ENCODE peak calls at places on chromosomes 12 and 14, in five cellular contexts. A is endothelial cell of umbilical vein, Z is suprapubic skin, R is upper lobe of left lung, X is GM12878. N is an unnamed sample.

GRCh38 chr14:104132981-104133380 is 5.4 kb upstream of the KIF26A start:
- DNase-seq in A (no peak), Z (no peak), R (peak), X (no peak), N (no peak)

GRCh38 chr12:95848575-95849388 is 10.0 kb upstream of the SNRPF start:
- DNase-seq in A (peak), Z (no peak), R (no peak), X (no peak), N (peak)

GRCh38 chr12:59715434-59715833 is 119.6 kb downstream of the SLC16A7 start:
- DNase-seq in A (no peak), Z (no peak), R (no peak), X (no peak), N (no peak)

GRCh38 chr12:12376636-12377448 is 20.0 kb downstream of the BORCS5 start:
- DNase-seq in A (peak), Z (no peak), R (no peak), X (peak), N (peak)

GRCh38 chr12:105561981-105562726 is 231.7 kb downstream of the C12orf75 start:
- DNase-seq in A (peak), Z (no peak), R (no peak), X (no peak), N (peak)

GRCh38 chr14:74645735-74646134 is 33.7 kb upstream of the LTBP2 start:
- DNase-seq in A (no peak), Z (no peak), R (no peak), X (no peak), N (no peak)

GRCh38 chr12:538731-539539 is 79.2 kb downstream of the B4GALNT3 start:
- DNase-seq in A (peak), Z (no peak), R (no peak), X (no peak), N (peak)

GRCh38 chr12:2498961-2499500 is 295.7 kb upstream of the FKBP4 start:
- DNase-seq in A (no peak), Z (no peak), R (no peak), X (no peak), N (no peak)

GRCh38 chr14:44316647-44317432 is 190.2 kb downstream of the FSCB start:
- DNase-seq in A (peak), Z (no peak), R (no peak), X (no peak), N (no peak)

GRCh38 chr12:76276499-76277151 is 71.6 kb downstream of the BBS10 start:
- DNase-seq in A (no peak), Z (no peak), R (no peak), X (no peak), N (no peak)

GRCh38 chr14:98704441-98704840 is 567.6 kb downstream of the BCL11B start:
- DNase-seq in A (no peak), Z (no peak), R (no peak), X (no peak), N (no peak)

GRCh38 chr12:71014180-71014785 is 93.7 kb upstream of the PTPRR start:
- DNase-seq in A (peak), Z (no peak), R (no peak), X (no peak), N (no peak)

GRCh38 chr14:51479584-51480305 is 172.0 kb upstream of the FRMD6 start:
- DNase-seq in A (no peak), Z (no peak), R (no peak), X (peak), N (no peak)

GRCh38 chr14:36655054-36655381 is 6.6 kb upstream of the PAX9 start:
- DNase-seq in A (no peak), Z (no peak), R (no peak), X (no peak), N (no peak)

GRCh38 chr12:116143883-116144266 is 133.6 kb downstream of the MED13L start:
- DNase-seq in A (no peak), Z (no peak), R (no peak), X (no peak), N (no peak)

GRCh38 chr12:42428850-42429249 is 102.9 kb downstream of the PPHLN1 start:
- DNase-seq in A (no peak), Z (no peak), R (no peak), X (no peak), N (no peak)

GRCh38 chr12:125284945-125285344 is 219.7 kb downstream of the AACS start:
- DNase-seq in A (no peak), Z (no peak), R (no peak), X (no peak), N (no peak)

GRCh38 chr14:52961060-52961639 is 10.3 kb upstream of the FERMT2 start:
- DNase-seq in A (peak), Z (no peak), R (peak), X (peak), N (peak)

GRCh38 chr12:52585951-52586350 is 12.3 kb upstream of the KRT74 start:
- DNase-seq in A (no peak), Z (no peak), R (no peak), X (no peak), N (no peak)

GRCh38 chr14:64811676-64812075 is 68.0 kb downstream of the SPTB start:
- DNase-seq in A (peak), Z (no peak), R (no peak), X (no peak), N (no peak)

GRCh38 chr12:95674088-95674595 is 116.4 kb downstream of the NTN4 start:
- DNase-seq in A (peak), Z (no peak), R (no peak), X (no peak), N (no peak)

GRCh38 chr12:51391047-51391837 is at the start of gene GALNT6:
- DNase-seq in A (peak), Z (peak), R (peak), X (no peak), N (peak)

GRCh38 chr12:26469801-26470200 is 274.4 kb downstream of the SSPN start:
- DNase-seq in A (no peak), Z (no peak), R (no peak), X (no peak), N (no peak)

GRCh38 chr12:48305190-48305589 is 45.5 kb downstream of the ZNF641 start:
- DNase-seq in A (no peak), Z (no peak), R (no peak), X (no peak), N (no peak)

GRCh38 chr14:42532194-42532593 is 925.5 kb downstream of the LRFN5 start:
- DNase-seq in A (no peak), Z (no peak), R (no peak), X (no peak), N (no peak)

GRCh38 chr14:42533476-42533875 is 926.8 kb downstream of the LRFN5 start:
- DNase-seq in A (no peak), Z (no peak), R (no peak), X (no peak), N (no peak)

DNA sequence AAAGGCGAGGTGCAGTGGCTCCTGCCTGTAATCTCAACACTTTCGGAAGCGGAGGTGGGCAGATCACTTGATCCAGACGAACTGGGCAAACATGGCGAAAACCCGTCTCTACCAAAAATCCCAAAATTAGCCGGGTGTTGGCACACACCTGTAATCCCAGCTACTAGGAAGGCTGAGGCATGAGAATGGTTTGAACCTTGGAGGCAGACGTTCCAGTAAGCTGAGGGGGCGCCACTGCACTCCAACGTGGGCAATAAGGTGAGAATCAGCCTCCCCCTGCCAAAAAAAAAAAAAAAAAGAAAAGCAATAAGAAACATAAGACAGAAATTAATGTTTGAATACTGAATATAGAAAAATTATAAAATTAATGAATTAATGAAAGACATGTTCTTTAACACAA is 928.7 kb downstream of the LRFN5 start:
- DNase-seq in A (no peak), Z (no peak), R (no peak), X (no peak), N (no peak)
- TF ChIP-seq CTCF in A (no peak), Z (no peak), R (no peak), X (no peak), N (no peak)

GRCh38 chr12:108516511-108517275 is 1.6 kb downstream of the FICD start:
- DNase-seq in A (peak), Z (no peak), R (peak), X (no peak), N (no peak)
- TF ChIP-seq POLR2AphosphoS5 in A (no peak), Z (no peak), R (no peak), X (no peak), N (no peak)

GRCh38 chr14:103091883-103092222 is 2.7 kb upstream of the EXOC3L4 start:
- DNase-seq in A (no peak), Z (no peak), R (no peak), X (no peak), N (no peak)
- H3K27ac ChIP-seq in A (no peak), Z (no peak), R (peak), X (no peak), N (no peak)

GRCh38 chr14:21704340-21704737 is 30.7 kb upstream of the OR4E1 start:
- DNase-seq in A (no peak), Z (no peak), R (no peak), X (no peak), N (no peak)
- TF ChIP-seq CTCF in A (no peak), Z (no peak), R (no peak), X (no peak), N (no peak)

DNA sequence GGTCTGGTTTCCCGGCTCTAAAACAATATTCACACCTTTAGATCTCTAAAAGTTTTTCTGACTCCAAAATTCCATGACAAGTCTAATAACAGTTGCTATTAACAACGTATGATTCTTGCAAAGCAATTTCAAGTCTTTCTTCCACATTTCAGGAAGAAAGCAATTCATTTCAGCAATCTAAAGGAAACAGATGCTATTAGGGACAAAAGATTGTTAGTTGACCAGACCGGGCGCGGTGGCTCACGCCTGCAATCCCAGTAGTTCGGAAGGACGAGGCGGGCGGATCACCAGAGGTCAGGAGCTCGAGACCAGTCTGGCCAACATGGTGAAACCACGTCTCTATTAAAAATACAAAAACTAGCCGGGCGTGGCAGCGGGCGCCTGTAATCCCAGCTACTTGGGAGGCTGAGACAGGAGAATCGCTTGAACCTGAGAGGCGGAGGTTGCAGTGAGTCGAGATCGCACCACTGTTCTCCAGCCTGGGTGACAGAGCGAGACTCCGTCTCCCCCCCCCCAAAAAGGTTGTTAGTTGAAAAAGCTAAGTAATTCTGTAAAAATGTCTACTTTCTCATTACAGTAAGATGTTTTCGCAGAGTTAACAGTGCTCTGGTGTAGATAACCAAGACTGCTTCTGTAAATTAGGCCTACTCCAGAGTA is 1.3 kb downstream of the BTBD7 start:
- DNase-seq in A (peak), Z (no peak), R (peak), X (no peak), N (no peak)
- TF ChIP-seq POLR2AphosphoS5 in A (peak), Z (no peak), R (no peak), X (no peak), N (no peak)

GRCh38 chr14:28760431-28760996 is 6.1 kb upstream of the FOXG1 start:
- DNase-seq in A (no peak), Z (no peak), R (no peak), X (no peak), N (no peak)
- H3K27ac ChIP-seq in A (no peak), Z (no peak), R (no peak), X (no peak), N (no peak)

GRCh38 chr12:108967869-108968540 is 52.9 kb downstream of the SVOP start:
- DNase-seq in A (no peak), Z (no peak), R (no peak), X (no peak), N (no peak)
- TF ChIP-seq CTCF in A (peak), Z (no peak), R (no peak), X (peak), N (no peak)

DNA sequence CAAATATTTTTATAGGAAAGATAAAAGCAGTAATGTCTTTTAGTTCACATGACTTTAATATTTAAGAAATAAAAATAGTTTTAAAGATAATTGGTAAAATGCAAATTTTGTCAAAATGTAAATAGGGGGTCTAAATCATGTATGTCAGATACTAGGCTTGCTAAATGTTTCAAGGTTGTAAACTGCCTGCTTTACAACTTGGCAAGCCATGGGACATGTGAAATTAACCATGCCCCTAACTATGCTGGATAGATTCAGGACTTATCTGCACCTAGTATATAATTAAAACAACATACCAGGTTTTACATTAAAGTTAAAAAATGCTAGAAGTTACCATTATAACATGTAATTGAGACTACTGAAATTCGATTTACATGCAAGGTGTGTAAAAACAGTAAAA is 537.3 kb upstream of the MIS18BP1 start:
- DNase-seq in A (no peak), Z (no peak), R (no peak), X (no peak), N (no peak)
- TF ChIP-seq POLR2AphosphoS5 in A (no peak), Z (no peak), R (no peak), X (no peak), N (no peak)

DNA sequence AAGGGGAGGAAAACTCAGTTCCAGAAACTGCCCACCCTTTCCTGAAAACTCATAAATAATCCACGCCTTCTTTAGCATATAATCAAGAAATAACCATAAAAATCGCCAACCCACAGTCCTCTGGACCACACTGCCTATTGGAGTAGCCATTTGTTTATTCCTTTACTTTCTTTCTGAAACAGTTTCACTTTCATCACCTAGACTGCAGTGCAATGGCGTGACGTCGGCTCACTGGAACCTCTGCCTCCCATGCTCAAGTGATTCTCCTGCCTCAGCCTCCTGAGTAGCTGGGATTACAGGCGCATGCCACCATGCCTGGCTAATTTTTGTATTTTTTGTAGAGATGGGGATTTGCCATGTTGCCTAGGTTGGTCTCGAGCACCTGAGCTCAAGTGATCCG is 44.2 kb downstream of the CLMN start:
- DNase-seq in A (no peak), Z (peak), R (no peak), X (no peak), N (no peak)
- H3K27ac ChIP-seq in A (no peak), Z (no peak), R (no peak), X (no peak), N (no peak)

DNA sequence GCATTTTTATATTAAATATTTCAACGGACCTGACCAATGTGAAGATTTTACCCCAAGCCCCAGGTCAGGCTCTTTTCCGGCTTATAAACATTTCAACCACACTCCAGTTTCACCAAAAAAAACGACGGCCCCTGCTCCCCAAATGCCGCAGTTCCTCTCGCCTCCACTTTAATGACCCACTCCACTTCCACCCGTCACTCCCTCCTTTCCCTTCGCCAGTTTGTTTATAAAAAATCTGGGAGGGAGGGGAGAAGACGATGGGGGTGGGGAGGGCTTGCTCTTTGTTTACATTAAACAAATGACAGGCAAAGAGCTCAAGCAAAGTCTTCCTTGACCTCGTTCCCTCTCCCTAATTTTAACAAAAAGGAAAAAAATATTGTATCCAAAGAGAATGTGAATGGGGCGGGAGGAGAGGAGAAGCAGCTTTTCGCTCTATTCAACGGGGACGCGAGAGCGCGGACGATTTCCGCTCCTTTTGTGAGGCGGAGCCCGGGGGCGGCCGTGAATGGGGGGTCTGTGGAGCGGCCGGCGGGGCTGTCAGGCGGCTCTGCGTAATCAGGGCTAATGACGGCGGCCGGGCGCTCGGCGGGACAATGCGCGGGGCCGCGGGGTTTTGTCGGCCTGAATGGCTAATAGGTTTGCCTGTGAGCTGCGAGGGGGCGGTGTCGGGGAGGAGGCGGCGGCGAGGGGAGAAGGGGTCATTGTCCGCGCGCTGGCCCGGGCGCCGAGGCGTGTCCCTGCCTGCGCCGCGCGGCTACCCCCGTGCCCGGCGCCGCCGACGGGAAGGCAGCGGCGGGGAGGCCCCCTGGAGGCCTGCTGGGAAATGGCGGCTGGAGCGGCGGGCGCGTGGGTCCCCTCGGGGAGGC is 5.7 kb downstream of the SIX6 start:
- DNase-seq in A (no peak), Z (no peak), R (peak), X (no peak), N (no peak)
- TF ChIP-seq CTCF in A (peak), Z (no peak), R (peak), X (no peak), N (peak)